ENCODE peak calls at places on chromosomes 2 and 18, in five cellular contexts. One of them, this sample, is unnamed.

GRCh38 chr2:176961759-176962158 is 250.8 kb upstream of the HNRNPA3 start:
- DNase-seq in BE2C: no peak
- DNase-seq in CD4-positive, alpha-beta memory T cell: no peak
- DNase-seq in cardiac muscle cell: no peak
- DNase-seq in HCT116: no peak
- DNase-seq in this sample: no peak

GRCh38 chr2:160339291-160339690 is 139.2 kb upstream of the ITGB6 start:
- DNase-seq in cardiac muscle cell: no peak
- DNase-seq in CD4-positive, alpha-beta memory T cell: no peak
- DNase-seq in BE2C: no peak
- DNase-seq in HCT116: no peak
- DNase-seq in this sample: no peak

GRCh38 chr18:47978603-47979002 is 48.1 kb upstream of the SMAD2 start:
- DNase-seq in BE2C: no peak
- DNase-seq in cardiac muscle cell: no peak
- DNase-seq in CD4-positive, alpha-beta memory T cell: no peak
- DNase-seq in HCT116: no peak
- DNase-seq in this sample: no peak

GRCh38 chr2:227188292-227188691 is 23.9 kb downstream of the COL4A3 start:
- DNase-seq in CD4-positive, alpha-beta memory T cell: no peak
- DNase-seq in BE2C: no peak
- DNase-seq in HCT116: no peak
- DNase-seq in cardiac muscle cell: peak; percentile 70
- DNase-seq in this sample: no peak

GRCh38 chr2:187461294-187462261 is 13.5 kb upstream of the CALCRL start:
- DNase-seq in BE2C: no peak
- DNase-seq in CD4-positive, alpha-beta memory T cell: no peak
- DNase-seq in cardiac muscle cell: peak; percentile 29
- DNase-seq in HCT116: no peak
- DNase-seq in this sample: no peak

GRCh38 chr18:67266591-67267237 is 249.8 kb downstream of the DSEL start:
- DNase-seq in cardiac muscle cell: no peak
- DNase-seq in HCT116: no peak
- DNase-seq in CD4-positive, alpha-beta memory T cell: no peak
- DNase-seq in BE2C: no peak
- DNase-seq in this sample: no peak

GRCh38 chr2:218886461-218886947 is 5.9 kb downstream of the WNT10A start:
- DNase-seq in HCT116: no peak
- DNase-seq in CD4-positive, alpha-beta memory T cell: no peak
- DNase-seq in cardiac muscle cell: no peak
- DNase-seq in BE2C: peak; percentile 72
- DNase-seq in this sample: no peak

GRCh38 chr2:174593574-174594203 is 3.9 kb downstream of the WIPF1 start:
- DNase-seq in HCT116: no peak
- DNase-seq in CD4-positive, alpha-beta memory T cell: peak; percentile 86
- DNase-seq in cardiac muscle cell: no peak
- DNase-seq in BE2C: no peak
- DNase-seq in this sample: no peak

GRCh38 chr2:100260712-100261620 is 61.3 kb downstream of the LONRF2 start:
- DNase-seq in HCT116: peak; percentile 36
- DNase-seq in BE2C: peak; percentile 61
- DNase-seq in cardiac muscle cell: peak; percentile 81
- DNase-seq in CD4-positive, alpha-beta memory T cell: no peak
- DNase-seq in this sample: peak; percentile 52

GRCh38 chr2:196783431-196784094 is 15.9 kb downstream of the GTF3C3 start:
- DNase-seq in CD4-positive, alpha-beta memory T cell: no peak
- DNase-seq in cardiac muscle cell: no peak
- DNase-seq in HCT116: no peak
- DNase-seq in BE2C: no peak
- DNase-seq in this sample: no peak

GRCh38 chr18:76349067-76349715 is 145.9 kb downstream of the ZNF516 start:
- DNase-seq in cardiac muscle cell: peak; percentile 75
- DNase-seq in BE2C: peak; percentile 52
- DNase-seq in CD4-positive, alpha-beta memory T cell: peak; percentile 44
- DNase-seq in HCT116: peak; percentile 46
- DNase-seq in this sample: no peak

GRCh38 chr18:27879540-27879939 is 297.4 kb downstream of the CDH2 start:
- DNase-seq in HCT116: no peak
- DNase-seq in cardiac muscle cell: peak; percentile 29
- DNase-seq in BE2C: no peak
- DNase-seq in CD4-positive, alpha-beta memory T cell: no peak
- DNase-seq in this sample: no peak

GRCh38 chr2:121471571-121472464 is 58.9 kb upstream of the RNU4ATAC start:
- DNase-seq in HCT116: no peak
- DNase-seq in CD4-positive, alpha-beta memory T cell: no peak
- DNase-seq in BE2C: no peak
- DNase-seq in cardiac muscle cell: no peak
- DNase-seq in this sample: no peak

GRCh38 chr2:197306691-197307030 is 3.9 kb downstream of the ANKRD44 start:
- DNase-seq in cardiac muscle cell: no peak
- DNase-seq in CD4-positive, alpha-beta memory T cell: no peak
- DNase-seq in HCT116: no peak
- DNase-seq in BE2C: peak; percentile 31
- DNase-seq in this sample: peak; percentile 65

GRCh38 chr2:29000954-29001353 is 19.9 kb downstream of the TOGARAM2 start:
- DNase-seq in BE2C: no peak
- DNase-seq in HCT116: no peak
- DNase-seq in cardiac muscle cell: no peak
- DNase-seq in CD4-positive, alpha-beta memory T cell: no peak
- DNase-seq in this sample: no peak

GRCh38 chr2:193690572-193690971 is 1495.8 kb upstream of the TMEFF2 start:
- DNase-seq in cardiac muscle cell: no peak
- DNase-seq in CD4-positive, alpha-beta memory T cell: no peak
- DNase-seq in HCT116: peak; percentile 1
- DNase-seq in BE2C: no peak
- DNase-seq in this sample: no peak

GRCh38 chr2:234985608-234986115 is 33.8 kb downstream of the SH3BP4 start:
- DNase-seq in cardiac muscle cell: no peak
- DNase-seq in BE2C: no peak
- DNase-seq in HCT116: no peak
- DNase-seq in CD4-positive, alpha-beta memory T cell: no peak
- DNase-seq in this sample: no peak

GRCh38 chr2:12931211-12931844 is 214.6 kb downstream of the TRIB2 start:
- DNase-seq in cardiac muscle cell: peak; percentile 41
- DNase-seq in BE2C: peak; percentile 34
- DNase-seq in HCT116: peak; percentile 28
- DNase-seq in CD4-positive, alpha-beta memory T cell: peak; percentile 21
- DNase-seq in this sample: no peak

GRCh38 chr2:42074661-42075060 is 26.8 kb downstream of the PKDCC start:
- DNase-seq in cardiac muscle cell: no peak
- DNase-seq in CD4-positive, alpha-beta memory T cell: no peak
- DNase-seq in HCT116: no peak
- DNase-seq in BE2C: peak; percentile 48
- DNase-seq in this sample: no peak

GRCh38 chr2:881204-881918 is 69.3 kb upstream of the SNTG2 start:
- DNase-seq in BE2C: no peak
- DNase-seq in HCT116: no peak
- DNase-seq in CD4-positive, alpha-beta memory T cell: no peak
- DNase-seq in cardiac muscle cell: no peak
- DNase-seq in this sample: no peak

DNA sequence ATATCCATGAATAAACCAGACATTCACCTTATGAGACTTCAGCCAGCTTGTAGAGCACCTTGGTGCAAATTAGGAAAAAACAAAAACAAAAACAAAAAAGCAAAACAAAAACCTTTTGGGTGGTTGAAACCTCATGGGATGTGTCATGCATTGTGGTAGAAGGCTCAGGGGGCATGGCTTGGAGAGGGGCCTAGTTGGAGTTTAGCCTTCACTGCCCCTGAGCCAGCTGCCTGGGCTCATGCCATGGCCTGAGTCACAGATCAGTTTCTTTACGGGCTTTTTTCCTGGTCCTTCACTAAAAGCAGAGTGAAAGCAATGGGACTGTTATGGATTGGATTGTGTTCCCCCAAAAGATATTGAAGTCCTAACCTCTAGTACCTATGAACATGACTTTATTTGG is 22.0 kb upstream of the DAPL1 start:
- DNase-seq in cardiac muscle cell: no peak
- DNase-seq in HCT116: no peak
- DNase-seq in CD4-positive, alpha-beta memory T cell: no peak
- DNase-seq in BE2C: no peak
- DNase-seq in this sample: no peak
- H3K4me3 ChIP-seq in cardiac muscle cell: no peak overlapping the region
- H3K4me3 ChIP-seq in HCT116: no peak overlapping the region
- H3K4me3 ChIP-seq in CD4-positive, alpha-beta memory T cell: no peak overlapping the region
- H3K4me3 ChIP-seq in BE2C: no peak overlapping the region
- H3K4me3 ChIP-seq in this sample: no peak overlapping the region

DNA sequence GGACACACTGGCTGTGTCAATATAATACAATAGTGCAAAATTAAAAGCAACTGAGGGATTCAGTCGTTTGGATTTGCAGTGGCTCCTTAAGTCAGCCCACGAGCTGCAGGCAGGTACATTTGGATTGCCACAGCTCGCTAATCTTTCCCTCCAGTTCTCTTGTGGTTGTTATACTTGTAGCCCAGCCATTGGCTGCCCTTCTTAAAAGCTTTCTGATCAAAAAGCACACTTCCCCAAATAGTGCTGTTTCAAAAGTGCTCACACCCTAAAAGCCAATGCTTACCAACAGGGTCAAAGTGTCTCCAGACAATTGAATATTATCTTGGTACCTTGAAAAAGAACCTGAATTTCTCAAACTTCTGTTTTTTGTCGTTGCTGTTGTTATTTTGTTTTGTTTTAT is 404.7 kb upstream of the FAM98A start:
- DNase-seq in cardiac muscle cell: no peak
- DNase-seq in BE2C: no peak
- DNase-seq in HCT116: no peak
- DNase-seq in CD4-positive, alpha-beta memory T cell: no peak
- DNase-seq in this sample: no peak
- H3K4me3 ChIP-seq in cardiac muscle cell: no peak overlapping the region
- H3K4me3 ChIP-seq in BE2C: no peak overlapping the region
- H3K4me3 ChIP-seq in HCT116: no peak overlapping the region
- H3K4me3 ChIP-seq in CD4-positive, alpha-beta memory T cell: no peak overlapping the region
- H3K4me3 ChIP-seq in this sample: no peak overlapping the region

GRCh38 chr2:101341901-101342624 is 33.6 kb upstream of the RNF149 start:
- DNase-seq in cardiac muscle cell: peak; percentile 79
- DNase-seq in CD4-positive, alpha-beta memory T cell: peak; percentile 64
- DNase-seq in BE2C: peak; percentile 68
- DNase-seq in HCT116: peak; percentile 52
- DNase-seq in this sample: peak; percentile 84
- H3K4me3 ChIP-seq in cardiac muscle cell: no peak overlapping the region
- H3K4me3 ChIP-seq in CD4-positive, alpha-beta memory T cell: no peak overlapping the region
- H3K4me3 ChIP-seq in BE2C: no peak overlapping the region
- H3K4me3 ChIP-seq in HCT116: no peak overlapping the region
- H3K4me3 ChIP-seq in this sample: no peak overlapping the region

GRCh38 chr2:72830273-72830672 is 4.4 kb upstream of the EXOC6B start:
- DNase-seq in BE2C: no peak
- DNase-seq in HCT116: no peak
- DNase-seq in cardiac muscle cell: no peak
- DNase-seq in CD4-positive, alpha-beta memory T cell: no peak
- DNase-seq in this sample: no peak

GRCh38 chr2:72835403-72835802 is 9.6 kb upstream of the EXOC6B start:
- DNase-seq in HCT116: no peak
- DNase-seq in BE2C: no peak
- DNase-seq in CD4-positive, alpha-beta memory T cell: no peak
- DNase-seq in cardiac muscle cell: no peak
- DNase-seq in this sample: no peak

GRCh38 chr2:72837171-72837570 is 11.3 kb upstream of the EXOC6B start:
- DNase-seq in HCT116: no peak
- DNase-seq in BE2C: no peak
- DNase-seq in cardiac muscle cell: no peak
- DNase-seq in CD4-positive, alpha-beta memory T cell: no peak
- DNase-seq in this sample: no peak

GRCh38 chr2:72833084-72833714 is 7.4 kb upstream of the EXOC6B start:
- DNase-seq in BE2C: no peak
- DNase-seq in cardiac muscle cell: no peak
- DNase-seq in HCT116: no peak
- DNase-seq in CD4-positive, alpha-beta memory T cell: peak; percentile 34
- DNase-seq in this sample: no peak

DNA sequence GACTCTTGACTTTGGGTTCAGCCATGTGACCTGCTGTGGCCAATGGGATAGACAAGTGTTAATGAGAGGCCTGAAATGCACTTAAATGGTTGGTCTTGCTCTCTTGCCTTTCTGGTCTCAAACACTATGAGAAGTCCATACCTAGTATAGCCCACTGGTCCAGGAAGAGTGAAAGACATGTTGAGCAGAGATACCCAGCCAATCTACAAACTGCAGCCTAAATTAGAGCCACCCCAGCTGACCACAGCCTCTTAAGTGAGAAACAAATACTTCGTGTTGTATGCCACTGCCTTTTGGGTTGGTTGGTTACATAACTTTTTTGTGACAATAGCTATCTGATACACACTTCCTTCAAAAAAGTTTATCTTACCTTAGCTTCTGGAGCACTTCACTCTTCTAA is 8.7 kb upstream of the EXOC6B start:
- DNase-seq in BE2C: no peak
- DNase-seq in CD4-positive, alpha-beta memory T cell: no peak
- DNase-seq in HCT116: no peak
- DNase-seq in cardiac muscle cell: no peak
- DNase-seq in this sample: no peak
- H3K4me3 ChIP-seq in BE2C: no peak overlapping the region
- H3K4me3 ChIP-seq in CD4-positive, alpha-beta memory T cell: no peak overlapping the region
- H3K4me3 ChIP-seq in HCT116: no peak overlapping the region
- H3K4me3 ChIP-seq in cardiac muscle cell: no peak overlapping the region
- H3K4me3 ChIP-seq in this sample: no peak overlapping the region

DNA sequence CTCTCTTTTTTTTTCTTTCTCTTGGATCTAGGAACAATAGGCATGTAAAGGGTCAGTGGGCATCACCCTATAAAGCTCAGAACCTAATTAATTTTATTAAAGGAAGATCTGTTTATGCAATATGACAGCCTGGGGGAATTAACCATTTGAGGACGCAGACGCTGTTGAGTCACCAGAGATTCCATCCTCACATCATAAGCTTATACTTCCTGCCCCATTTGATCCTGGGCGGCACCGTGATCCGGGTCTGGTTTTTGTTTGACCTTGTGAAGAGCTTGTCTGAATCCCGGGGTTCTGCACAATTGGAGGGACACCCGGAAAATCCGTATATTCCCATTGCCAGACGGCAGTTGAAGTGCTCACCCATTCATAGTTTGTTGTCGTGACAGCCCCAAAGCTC is 16.8 kb upstream of the BCL11A start:
- DNase-seq in CD4-positive, alpha-beta memory T cell: no peak
- DNase-seq in BE2C: no peak
- DNase-seq in cardiac muscle cell: no peak
- DNase-seq in HCT116: no peak
- DNase-seq in this sample: no peak
- H3K4me3 ChIP-seq in CD4-positive, alpha-beta memory T cell: no peak overlapping the region
- H3K4me3 ChIP-seq in BE2C: no peak overlapping the region
- H3K4me3 ChIP-seq in cardiac muscle cell: no peak overlapping the region
- H3K4me3 ChIP-seq in HCT116: no peak overlapping the region
- H3K4me3 ChIP-seq in this sample: no peak overlapping the region

DNA sequence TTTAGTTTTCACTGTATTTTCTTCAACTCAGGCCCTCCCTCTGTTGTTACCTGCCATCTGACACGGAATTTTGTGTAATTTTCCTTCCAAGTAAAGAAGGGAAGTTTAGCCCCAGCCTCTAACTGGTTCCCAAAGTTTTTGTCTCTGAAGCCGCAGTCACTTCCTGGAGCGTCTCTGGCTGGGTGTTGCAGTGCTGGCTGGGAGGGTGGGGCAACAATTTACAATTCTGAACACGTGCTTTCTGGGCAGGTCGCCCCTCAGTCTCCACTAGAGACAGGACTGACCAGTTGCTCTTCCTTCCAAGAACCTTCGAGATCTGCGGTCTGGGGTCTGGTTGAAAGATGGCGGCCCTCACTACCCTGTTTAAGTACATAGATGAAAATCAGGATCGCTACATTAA is 3.5 kb downstream of the CNDP2 start:
- DNase-seq in CD4-positive, alpha-beta memory T cell: no peak
- DNase-seq in cardiac muscle cell: no peak
- DNase-seq in HCT116: no peak
- DNase-seq in BE2C: no peak
- DNase-seq in this sample: peak; percentile 87
- H3K4me3 ChIP-seq in CD4-positive, alpha-beta memory T cell: peak overlapping the region; percentile 74
- H3K4me3 ChIP-seq in cardiac muscle cell: no peak overlapping the region
- H3K4me3 ChIP-seq in HCT116: no peak overlapping the region
- H3K4me3 ChIP-seq in BE2C: no peak overlapping the region
- H3K4me3 ChIP-seq in this sample: peak overlapping the region; percentile 20

This sample was measured in heart left ventricle.